ENCODE peak calls at places on chromosomes 11 and 22, in eight cellular contexts. Q, T, R, X, F, B, N and M are unnamed samples.

GRCh38 chr11:126561327-126561893 is 205.9 kb downstream of the ST3GAL4 start:
- DNase-seq in Q (peak), T (no peak), R (no peak), X (no peak), F (no peak), B (no peak), N (no peak), M (no peak)

GRCh38 chr22:21587803-21588611 is 20.5 kb downstream of the UBE2L3 start:
- DNase-seq in Q (peak), T (no peak), R (no peak), X (no peak), F (peak), B (no peak), N (peak), M (no peak)

GRCh38 chr22:25488244-25489020 is 76.0 kb upstream of the GRK3 start:
- DNase-seq in Q (no peak), T (peak), R (no peak), X (no peak), F (no peak), B (peak), N (peak), M (no peak)

GRCh38 chr11:79413258-79413657 is 27.6 kb downstream of the TENM4 start:
- DNase-seq in Q (no peak), T (peak), R (peak), X (peak), F (no peak), B (peak), N (no peak), M (no peak)

GRCh38 chr11:15010860-15011259 is 38.7 kb upstream of the CALCA start:
- DNase-seq in Q (no peak), T (no peak), R (no peak), X (no peak), F (no peak), B (no peak), N (no peak), M (no peak)

GRCh38 chr22:17121235-17122195 is at the start of gene TMEM121B:
- DNase-seq in Q (peak), T (peak), R (no peak), X (peak), F (no peak), B (peak), N (no peak), M (peak)

GRCh38 chr11:61413496-61413895 is 16.3 kb downstream of the CPSF7 start:
- DNase-seq in Q (no peak), T (no peak), R (no peak), X (no peak), F (no peak), B (no peak), N (no peak), M (no peak)

GRCh38 chr11:110990316-110990715 is 255.2 kb upstream of the POU2AF2 start:
- DNase-seq in Q (no peak), T (no peak), R (no peak), X (no peak), F (no peak), B (no peak), N (no peak), M (no peak)

GRCh38 chr11:115363426-115363825 is 140.8 kb downstream of the CADM1 start:
- DNase-seq in Q (no peak), T (no peak), R (no peak), X (no peak), F (no peak), B (no peak), N (no peak), M (no peak)

GRCh38 chr11:78419327-78419726 is 1.7 kb upstream of the GAB2 start:
- DNase-seq in Q (no peak), T (peak), R (no peak), X (peak), F (no peak), B (peak), N (no peak), M (no peak)

GRCh38 chr11:18457435-18457834 is 1.8 kb downstream of the LDHAL6A start:
- DNase-seq in Q (peak), T (no peak), R (no peak), X (no peak), F (no peak), B (peak), N (no peak), M (no peak)

GRCh38 chr22:48182896-48183805 is 1420.7 kb downstream of the TBC1D22A start:
- DNase-seq in Q (no peak), T (no peak), R (no peak), X (no peak), F (no peak), B (no peak), N (no peak), M (no peak)

GRCh38 chr11:47466201-47466600 is 17.3 kb upstream of the RAPSN start:
- DNase-seq in Q (no peak), T (no peak), R (no peak), X (no peak), F (no peak), B (no peak), N (no peak), M (no peak)

GRCh38 chr11:94768602-94769511 is 701 bp downstream of the AMOTL1 start:
- DNase-seq in Q (peak), T (peak), R (peak), X (no peak), F (no peak), B (peak), N (no peak), M (peak)
- TF ChIP-seq POLR2A in Q (peak), T (no peak), R (no peak), X (no peak), F (no peak), B (no peak), N (no peak), M (no peak)

GRCh38 chr11:65478411-65479183 is 20.2 kb upstream of the MALAT1 start:
- DNase-seq in Q (peak), T (peak), R (peak), X (no peak), F (no peak), B (peak), N (no peak), M (peak)
- TF ChIP-seq POLR2A in Q (peak), T (no peak), R (no peak), X (no peak), F (no peak), B (no peak), N (no peak), M (no peak)

GRCh38 chr22:44888491-44888941 is 121.3 kb downstream of the PHF21B start:
- DNase-seq in Q (no peak), T (no peak), R (peak), X (no peak), F (no peak), B (no peak), N (no peak), M (no peak)
- TF ChIP-seq POLR2A in Q (no peak), T (no peak), R (no peak), X (no peak), F (no peak), B (no peak), N (no peak), M (no peak)

DNA sequence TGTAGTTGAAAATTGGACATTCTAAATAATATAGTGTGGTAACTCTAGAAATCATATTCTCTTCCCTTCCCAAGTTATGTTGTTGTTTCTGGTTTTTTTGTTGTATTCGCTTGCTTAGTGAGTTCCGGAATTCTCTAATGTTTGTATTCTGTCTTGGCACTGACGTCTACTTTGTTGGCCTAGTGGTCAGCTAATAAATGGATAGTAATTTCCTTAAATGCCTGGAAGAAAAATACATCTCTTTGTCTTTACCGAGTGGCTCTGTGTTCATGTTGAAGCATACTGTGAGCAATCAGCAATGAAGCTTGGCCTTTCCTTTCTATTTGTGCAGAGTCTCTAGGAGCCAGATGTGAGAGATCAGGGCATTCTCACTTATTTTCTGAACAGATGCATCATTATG is 1225.7 kb downstream of the JRKL start:
- DNase-seq in Q (no peak), T (no peak), R (no peak), X (no peak), F (no peak), B (no peak), N (no peak), M (no peak)
- TF ChIP-seq POLR2A in Q (no peak), T (no peak), R (no peak), X (no peak), F (no peak), B (no peak), N (no peak), M (no peak)